ENCODE peak calls at places on chromosomes 6 and 20, in seven cellular contexts. G is AG08396, V is fibroblast of lung, O is HTR-8/SVneo, A is lower lobe of right lung, J is prostate gland, K is WERI-Rb-1. Y is an unnamed sample.

GRCh38 chr6:106160189-106160588 is 74.1 kb downstream of the PRDM1 start:
- DNase-seq in J (no peak), A (no peak), V (no peak), G (no peak), O (no peak), K (no peak), Y (no peak)

GRCh38 chr20:49245921-49246740 is 26.9 kb downstream of the DDX27 start:
- DNase-seq in V (peak), G (peak), O (peak), J (peak), A (no peak), K (peak), Y (peak)

GRCh38 chr6:159044899-159045727 is at the start of gene TAGAP:
- DNase-seq in K (no peak), V (no peak), A (peak), J (peak), G (no peak), O (no peak), Y (peak)

GRCh38 chr6:128208851-128209580 is 308.2 kb upstream of the THEMIS start:
- DNase-seq in K (no peak), A (no peak), O (no peak), G (peak), V (peak), J (no peak), Y (no peak)

GRCh38 chr6:28587011-28587745 is 61.5 kb downstream of the GPX5 start:
- DNase-seq in J (peak), A (peak), V (peak), O (peak), K (peak), G (no peak), Y (peak)

GRCh38 chr6:113489946-113490345 is 367.2 kb upstream of the MARCKS start:
- DNase-seq in A (no peak), O (no peak), V (no peak), K (no peak), G (no peak), J (no peak), Y (no peak)

GRCh38 chr6:142489722-142490610 is 188.2 kb downstream of the ADGRG6 start:
- DNase-seq in O (no peak), G (no peak), V (no peak), A (no peak), K (no peak), J (no peak), Y (no peak)

GRCh38 chr6:53734473-53735299 is 60.1 kb upstream of the LRRC1 start:
- DNase-seq in K (peak), G (peak), V (peak), O (peak), J (no peak), A (peak), Y (no peak)

GRCh38 chr6:137105375-137105774 is 60.6 kb upstream of the IL20RA start:
- DNase-seq in A (no peak), J (peak), V (no peak), O (no peak), G (no peak), K (no peak), Y (no peak)

Y was measured in germinal center.